ENCODE peak calls at places on chromosomes 3 and 15, in five cellular contexts. I, K, J, V and Y are unnamed samples.

GRCh38 chr15:64045774-64046346 is 425 bp downstream of the DAPK2 start:
- DNase-seq in V (peak), J (no peak), K (peak), I (peak), Y (peak)

GRCh38 chr3:188776447-188776846 is 395.3 kb upstream of the TPRG1 start:
- DNase-seq in V (no peak), J (no peak), K (no peak), I (no peak), Y (no peak)

GRCh38 chr15:98881526-98882517 is 125.8 kb downstream of the PGPEP1L start:
- DNase-seq in J (no peak), I (no peak), V (no peak), K (no peak), Y (no peak)

GRCh38 chr3:176974303-176974702 is 223.0 kb downstream of the TBL1XR1 start:
- DNase-seq in I (no peak), V (no peak), K (no peak), J (no peak), Y (no peak)

GRCh38 chr3:188507244-188507720 is 353.3 kb downstream of the LPP start:
- DNase-seq in K (no peak), V (no peak), I (no peak), J (no peak), Y (no peak)

GRCh38 chr15:47820780-47821319 is 103.5 kb downstream of the SEMA6D start:
- DNase-seq in V (no peak), J (no peak), I (no peak), K (peak), Y (no peak)

GRCh38 chr15:40286061-40286532 is 3.2 kb upstream of the ANKRD63 start:
- DNase-seq in J (no peak), K (no peak), I (no peak), V (no peak), Y (no peak)

GRCh38 chr3:60490992-60491391 is 760.3 kb downstream of the FHIT start:
- DNase-seq in V (no peak), J (no peak), K (no peak), I (no peak), Y (no peak)

GRCh38 chr3:63972196-63972595 is 51.1 kb downstream of the PSMD6 start:
- DNase-seq in K (no peak), V (no peak), J (no peak), I (no peak), Y (no peak)

GRCh38 chr15:69524850-69525249 is 72.2 kb downstream of the RPLP1 start:
- DNase-seq in V (no peak), J (no peak), I (no peak), K (no peak), Y (no peak)

GRCh38 chr15:92843819-92844218 is 56.3 kb upstream of the CHD2 start:
- DNase-seq in I (no peak), V (no peak), K (no peak), J (no peak), Y (no peak)

GRCh38 chr3:119304201-119304713 is 10.1 kb downstream of the ARHGAP31 start:
- DNase-seq in I (no peak), K (no peak), V (no peak), J (no peak), Y (no peak)

GRCh38 chr3:43345877-43346276 is 59.5 kb downstream of the SNRK start:
- DNase-seq in I (no peak), V (no peak), K (no peak), J (no peak), Y (no peak)

GRCh38 chr3:132788299-132788698 is 66.1 kb upstream of the NPHP3 start:
- DNase-seq in V (no peak), J (no peak), K (peak), I (no peak), Y (peak)

GRCh38 chr3:131977363-131977762 is 57.5 kb downstream of the CPNE4 start:
- DNase-seq in I (no peak), K (no peak), V (no peak), J (no peak), Y (no peak)

GRCh38 chr3:52468336-52468735 is 12.9 kb downstream of the NISCH start:
- DNase-seq in V (no peak), I (no peak), K (no peak), J (no peak), Y (no peak)

GRCh38 chr3:127036209-127037020 is 53.5 kb downstream of the PLXNA1 start:
- DNase-seq in V (no peak), I (no peak), K (no peak), J (no peak), Y (no peak)

GRCh38 chr15:90959894-90960293 is 5.2 kb downstream of the RCCD1 start:
- DNase-seq in V (no peak), J (no peak), I (no peak), K (peak), Y (no peak)

GRCh38 chr15:32844118-32844711 is 126.4 kb downstream of the GREM1 start:
- DNase-seq in I (no peak), V (no peak), K (no peak), J (no peak), Y (no peak)

GRCh38 chr3:12370758-12371157 is 81.9 kb downstream of the PPARG start:
- DNase-seq in V (no peak), I (no peak), K (peak), J (no peak), Y (no peak)

GRCh38 chr3:30440147-30440604 is 166.2 kb upstream of the TGFBR2 start:
- DNase-seq in K (no peak), J (no peak), V (no peak), I (no peak), Y (no peak)

GRCh38 chr15:41512512-41513281 is 930 bp downstream of the LTK start:
- DNase-seq in V (no peak), J (no peak), I (no peak), K (no peak), Y (peak)